ENCODE peak calls at places on chromosomes 2 and 18, in nine cellular contexts. W is astrocyte; F is uterus; L is GM23248; J is tibial nerve; M is A549; N is effector memory CD4-positive, alpha-beta T cell; X is ovary; E is NT2/D1. C is an unnamed sample.
A peak's percentile ranks its signal among the peaks of the same experiment; 100 is the strongest.

GRCh38 chr2:236207472-236207871 is 39.3 kb upstream of the GBX2 start:
- DNase-seq in W (no peak), F (no peak), L (no peak), J (no peak), M (no peak), N (no peak), X (no peak), E (no peak), C (no peak)

GRCh38 chr2:100887713-100888112 is 67.8 kb downstream of the NPAS2 start:
- DNase-seq in W (no peak), F (no peak), L (peak; percentile 44), J (no peak), M (no peak), N (no peak), X (no peak), E (no peak), C (no peak)

GRCh38 chr18:49459404-49460171 is 857 bp downstream of the DYM start:
- DNase-seq in W (peak; percentile 13), F (no peak), L (peak; percentile 71), J (peak; percentile 25), M (no peak), N (no peak), X (no peak), E (no peak), C (peak; percentile 46)

GRCh38 chr2:84435331-84436081 is 23.6 kb downstream of the SUCLG1 start:
- DNase-seq in W (peak; percentile 83), F (no peak), L (peak; percentile 51), J (no peak), M (no peak), N (no peak), X (no peak), E (no peak), C (no peak)

GRCh38 chr2:160491922-160492371 is 1.7 kb downstream of the RBMS1 start:
- DNase-seq in W (peak; percentile 79), F (no peak), L (peak; percentile 89), J (peak; percentile 38), M (peak; percentile 60), N (no peak), X (no peak), E (no peak), C (no peak)

GRCh38 chr2:180656455-180656847 is 324.0 kb upstream of the UBE2E3 start:
- DNase-seq in W (peak; percentile 86), F (no peak), L (peak; percentile 81), J (no peak), M (peak; percentile 66), N (no peak), X (no peak), E (no peak), C (no peak)

GRCh38 chr2:7057865-7058400 is 140.7 kb downstream of the RNF144A start:
- DNase-seq in W (no peak), F (no peak), L (no peak), J (no peak), M (no peak), N (no peak), X (no peak), E (no peak), C (no peak)

GRCh38 chr2:130836501-130837174 is at the start of gene ARHGEF4:
- DNase-seq in W (no peak), F (no peak), L (peak; percentile 14), J (no peak), M (peak; percentile 49), N (no peak), X (no peak), E (no peak), C (peak; percentile 87)

GRCh38 chr18:8776544-8776943 is 71.2 kb downstream of the MTCL1 start:
- DNase-seq in W (no peak), F (no peak), L (no peak), J (no peak), M (no peak), N (no peak), X (no peak), E (no peak), C (no peak)

GRCh38 chr2:240964221-240964853 is 34.1 kb upstream of the SNED1 start:
- DNase-seq in W (no peak), F (no peak), L (no peak), J (no peak), M (no peak), N (no peak), X (peak; percentile 39), E (no peak), C (peak; percentile 4)

GRCh38 chr2:23069935-23070334 is 315.0 kb upstream of the KLHL29 start:
- DNase-seq in W (no peak), F (no peak), L (no peak), J (no peak), M (no peak), N (no peak), X (no peak), E (no peak), C (no peak)

GRCh38 chr18:61475931-61476330 is 142.7 kb downstream of the CDH20 start:
- DNase-seq in W (no peak), F (no peak), L (no peak), J (no peak), M (no peak), N (no peak), X (no peak), E (no peak), C (no peak)

GRCh38 chr2:17257194-17257909 is 260.9 kb downstream of the RAD51AP2 start:
- DNase-seq in W (peak; percentile 68), F (no peak), L (peak; percentile 54), J (no peak), M (no peak), N (no peak), X (no peak), E (no peak), C (no peak)

GRCh38 chr2:132439703-132440398 is 23.2 kb downstream of the GPR39 start:
- DNase-seq in W (peak; percentile 31), F (no peak), L (peak; percentile 64), J (no peak), M (peak; percentile 63), N (no peak), X (no peak), E (peak; percentile 5), C (no peak)

GRCh38 chr2:218953366-218953954 is 6.0 kb upstream of the CDK5R2 start:
- DNase-seq in W (no peak), F (no peak), L (no peak), J (no peak), M (no peak), N (no peak), X (no peak), E (no peak), C (no peak)

GRCh38 chr18:53817976-53818950 is 406.2 kb downstream of the MBD2 start:
- DNase-seq in W (no peak), F (no peak), L (peak; percentile 12), J (no peak), M (peak; percentile 2), N (no peak), X (no peak), E (no peak), C (no peak)

GRCh38 chr2:215751200-215751910 is 262.0 kb downstream of the MREG start:
- DNase-seq in W (peak; percentile 98), F (no peak), L (peak; percentile 95), J (no peak), M (peak; percentile 61), N (no peak), X (no peak), E (no peak), C (no peak)

GRCh38 chr2:170228429-170228828 is 50.5 kb downstream of the MYO3B start:
- DNase-seq in W (no peak), F (no peak), L (no peak), J (no peak), M (no peak), N (no peak), X (no peak), E (no peak), C (no peak)
- H3K4me3 ChIP-seq in W (no peak overlapping the region), F (no peak overlapping the region), L (no peak overlapping the region), J (no peak overlapping the region), M (no peak overlapping the region), N (no peak overlapping the region), X (no peak overlapping the region), E (no peak overlapping the region), C (no peak overlapping the region)

DNA sequence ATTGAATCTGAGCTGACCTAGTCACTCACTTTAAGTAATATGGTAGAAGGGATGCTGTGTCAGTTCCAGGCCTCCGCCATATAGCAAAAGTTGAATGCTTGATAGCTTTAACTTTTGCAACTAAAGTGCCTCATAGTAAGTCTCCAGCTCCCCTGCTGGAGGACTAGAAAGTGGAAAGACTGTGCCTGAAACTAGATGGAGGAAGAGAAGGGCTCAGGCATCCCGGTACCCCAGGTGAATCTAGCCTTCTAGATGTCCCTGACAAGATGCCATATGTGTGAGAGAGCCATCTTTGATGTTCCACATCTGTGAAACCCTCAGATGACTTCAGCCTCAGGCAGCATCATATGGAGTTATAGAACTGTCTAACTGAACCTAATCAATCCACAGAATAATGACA is 21.0 kb downstream of the OTX1 start:
- DNase-seq in W (no peak), F (no peak), L (no peak), J (no peak), M (no peak), N (no peak), X (no peak), E (no peak), C (no peak)
- H3K4me1 ChIP-seq in W (no peaks in the 10 kb centered on the region), F (no peaks in the 10 kb centered on the region), L (no peaks in the 10 kb centered on the region), J (no peaks in the 10 kb centered on the region), M (no peaks in the 10 kb centered on the region), N (no peaks in the 10 kb centered on the region), X (no peaks in the 10 kb centered on the region), E (no peaks in the 10 kb centered on the region), C (no peaks in the 10 kb centered on the region)

DNA sequence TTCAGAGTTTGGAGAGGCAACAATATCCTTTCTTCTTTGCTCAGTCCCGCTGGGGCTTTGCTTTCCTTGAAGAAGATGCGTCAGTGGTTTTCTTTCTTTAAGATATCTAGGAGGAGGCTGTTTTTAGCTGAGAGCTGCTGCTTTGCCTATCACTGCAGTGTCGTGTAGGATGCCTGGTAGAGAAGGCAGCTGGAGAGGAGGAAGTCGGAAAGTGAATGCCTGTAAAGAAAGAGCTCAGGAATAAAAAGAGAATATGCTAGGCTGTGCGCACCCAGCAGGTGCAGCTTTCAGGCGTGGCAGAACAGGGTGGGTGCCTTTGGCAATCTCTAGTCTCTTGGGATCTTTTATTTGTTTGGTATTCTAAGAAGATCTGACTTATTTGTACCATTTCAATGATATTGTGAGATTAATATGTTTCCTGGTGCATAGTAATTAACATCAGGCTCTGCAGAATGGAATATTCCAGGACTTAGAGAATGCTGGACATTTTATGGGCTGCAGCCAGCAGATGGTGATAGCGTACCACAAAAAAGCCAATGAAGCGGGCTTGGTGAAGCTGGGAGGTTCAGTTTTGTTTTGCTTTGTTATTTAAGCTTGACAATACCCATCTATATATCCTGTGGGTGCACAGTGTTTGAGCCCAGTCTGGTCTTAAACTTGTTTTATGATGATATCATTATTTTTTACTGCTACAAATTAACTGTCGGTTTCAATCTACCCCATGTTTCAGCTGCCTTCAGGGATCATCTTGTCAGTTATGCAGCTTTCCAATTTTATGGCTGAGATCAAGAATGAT is 34.9 kb downstream of the CAVIN2 start:
- DNase-seq in W (peak; percentile 36), F (peak; percentile 66), L (peak; percentile 79), J (peak; percentile 74), M (peak; percentile 65), N (no peak), X (peak; percentile 63), E (peak; percentile 47), C (peak; percentile 73)
- H3K4me3 ChIP-seq in W (no peak overlapping the region), F (no peak overlapping the region), L (no peak overlapping the region), J (no peak overlapping the region), M (no peak overlapping the region), N (no peak overlapping the region), X (no peak overlapping the region), E (no peak overlapping the region), C (no peak overlapping the region)

DNA sequence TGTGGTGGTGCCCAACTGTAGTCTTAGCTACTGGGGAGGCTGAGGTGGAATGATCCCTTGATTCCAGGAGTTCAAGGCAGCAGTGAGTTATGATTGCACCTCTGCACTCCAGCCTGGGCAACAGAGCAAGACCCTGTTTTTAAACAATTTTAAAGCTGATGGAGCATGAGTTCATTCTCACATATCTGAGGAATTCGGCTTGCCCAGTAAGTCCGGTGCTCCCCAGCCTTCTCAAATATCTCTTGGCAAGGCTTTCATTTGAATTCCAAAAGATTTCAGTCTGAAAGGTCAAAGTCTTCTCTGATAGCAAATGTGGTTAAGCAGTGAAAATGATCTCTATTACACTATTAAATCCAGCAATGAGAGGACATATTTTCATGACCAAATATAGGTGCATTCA is 27.9 kb downstream of the PIEZO2 start:
- DNase-seq in W (peak; percentile 8), F (no peak), L (no peak), J (no peak), M (peak; percentile 5), N (no peak), X (no peak), E (no peak), C (no peak)
- H3K4me1 ChIP-seq in W (no peaks in the 10 kb centered on the region), F (no peaks in the 10 kb centered on the region), L (peaks cover 19% of the 10 kb centered on the region), J (no peaks in the 10 kb centered on the region), M (peaks cover 34% of the 10 kb centered on the region), N (no peaks in the 10 kb centered on the region), X (no peaks in the 10 kb centered on the region), E (no peaks in the 10 kb centered on the region), C (no peaks in the 10 kb centered on the region)